ENCODE peak calls at places on chromosomes 16 and 17, in four cellular contexts. One of them, this sample, is unnamed.

GRCh38 chr17:83067071-83067717 is 12.2 kb upstream of the METRNL start:
- DNase-seq in transverse colon: peak; percentile 7
- DNase-seq in breast epithelium: no peak
- DNase-seq in HCT116: no peak
- DNase-seq in this sample: no peak

GRCh38 chr17:62780951-62781350 is 27.2 kb downstream of the MARCHF10 start:
- DNase-seq in transverse colon: no peak
- DNase-seq in breast epithelium: no peak
- DNase-seq in HCT116: no peak
- DNase-seq in this sample: no peak

GRCh38 chr17:43338886-43339516 is 59.8 kb upstream of the ARL4D start:
- DNase-seq in transverse colon: peak; percentile 82
- DNase-seq in breast epithelium: peak; percentile 59
- DNase-seq in HCT116: no peak
- DNase-seq in this sample: peak; percentile 81

GRCh38 chr16:88437367-88437964 is 15.6 kb upstream of the ZFPM1 start:
- DNase-seq in transverse colon: peak; percentile 63
- DNase-seq in breast epithelium: no peak
- DNase-seq in HCT116: peak; percentile 37
- DNase-seq in this sample: no peak

GRCh38 chr17:8557176-8557806 is 73.2 kb downstream of the MYH10 start:
- DNase-seq in transverse colon: no peak
- DNase-seq in breast epithelium: no peak
- DNase-seq in HCT116: no peak
- DNase-seq in this sample: no peak

GRCh38 chr17:65231086-65231485 is 93.9 kb downstream of the RGS9 start:
- DNase-seq in transverse colon: no peak
- DNase-seq in breast epithelium: no peak
- DNase-seq in HCT116: peak; percentile 22
- DNase-seq in this sample: no peak

GRCh38 chr16:46911038-46911437 is 26.9 kb downstream of the GPT2 start:
- DNase-seq in transverse colon: no peak
- DNase-seq in breast epithelium: no peak
- DNase-seq in HCT116: no peak
- DNase-seq in this sample: no peak

GRCh38 chr17:70329751-70330150 is 160.4 kb downstream of the KCNJ2 start:
- DNase-seq in transverse colon: no peak
- DNase-seq in breast epithelium: no peak
- DNase-seq in HCT116: no peak
- DNase-seq in this sample: no peak

GRCh38 chr17:73309727-73310555 is 1.9 kb downstream of the CDC42EP4 start:
- DNase-seq in transverse colon: peak; percentile 72
- DNase-seq in breast epithelium: no peak
- DNase-seq in HCT116: no peak
- DNase-seq in this sample: no peak
- H3K4me1 ChIP-seq in transverse colon: peaks cover 29% of the 10 kb centered on the region
- H3K4me1 ChIP-seq in breast epithelium: peaks cover 17% of the 10 kb centered on the region
- H3K4me1 ChIP-seq in HCT116: peaks cover 50% of the 10 kb centered on the region
- H3K4me1 ChIP-seq in this sample: peaks cover 29% of the 10 kb centered on the region

GRCh38 chr16:17476414-17477259 is 5.9 kb upstream of the XYLT1 start:
- DNase-seq in transverse colon: peak; percentile 65
- DNase-seq in breast epithelium: no peak
- DNase-seq in HCT116: peak; percentile 47
- DNase-seq in this sample: peak; percentile 46

GRCh38 chr16:17475104-17475503 is 4.3 kb upstream of the XYLT1 start:
- DNase-seq in transverse colon: no peak
- DNase-seq in breast epithelium: no peak
- DNase-seq in HCT116: no peak
- DNase-seq in this sample: no peak

GRCh38 chr16:17474572-17474971 is 3.8 kb upstream of the XYLT1 start:
- DNase-seq in transverse colon: peak; percentile 20
- DNase-seq in breast epithelium: no peak
- DNase-seq in HCT116: no peak
- DNase-seq in this sample: no peak

GRCh38 chr16:17471745-17472075 is 950 bp upstream of the XYLT1 start:
- DNase-seq in transverse colon: no peak
- DNase-seq in breast epithelium: no peak
- DNase-seq in HCT116: no peak
- DNase-seq in this sample: no peak

GRCh38 chr16:17474037-17474436 is 3.3 kb upstream of the XYLT1 start:
- DNase-seq in transverse colon: no peak
- DNase-seq in breast epithelium: no peak
- DNase-seq in HCT116: no peak
- DNase-seq in this sample: no peak
- TF ChIP-seq POLR2AphosphoS5 in transverse colon: no peak
- TF ChIP-seq POLR2AphosphoS5 in breast epithelium: no peak
- TF ChIP-seq POLR2AphosphoS5 in HCT116: no peak
- TF ChIP-seq POLR2AphosphoS5 in this sample: no peak

GRCh38 chr16:70750893-70751467 is 50.0 kb downstream of the VAC14 start:
- DNase-seq in transverse colon: peak; percentile 63
- DNase-seq in breast epithelium: peak; percentile 45
- DNase-seq in HCT116: no peak
- DNase-seq in this sample: no peak
- H3K4me1 ChIP-seq in transverse colon: peaks cover 38% of the 10 kb centered on the region
- H3K4me1 ChIP-seq in breast epithelium: peaks cover 34% of the 10 kb centered on the region
- H3K4me1 ChIP-seq in HCT116: peaks cover 24% of the 10 kb centered on the region
- H3K4me1 ChIP-seq in this sample: peaks cover 37% of the 10 kb centered on the region

DNA sequence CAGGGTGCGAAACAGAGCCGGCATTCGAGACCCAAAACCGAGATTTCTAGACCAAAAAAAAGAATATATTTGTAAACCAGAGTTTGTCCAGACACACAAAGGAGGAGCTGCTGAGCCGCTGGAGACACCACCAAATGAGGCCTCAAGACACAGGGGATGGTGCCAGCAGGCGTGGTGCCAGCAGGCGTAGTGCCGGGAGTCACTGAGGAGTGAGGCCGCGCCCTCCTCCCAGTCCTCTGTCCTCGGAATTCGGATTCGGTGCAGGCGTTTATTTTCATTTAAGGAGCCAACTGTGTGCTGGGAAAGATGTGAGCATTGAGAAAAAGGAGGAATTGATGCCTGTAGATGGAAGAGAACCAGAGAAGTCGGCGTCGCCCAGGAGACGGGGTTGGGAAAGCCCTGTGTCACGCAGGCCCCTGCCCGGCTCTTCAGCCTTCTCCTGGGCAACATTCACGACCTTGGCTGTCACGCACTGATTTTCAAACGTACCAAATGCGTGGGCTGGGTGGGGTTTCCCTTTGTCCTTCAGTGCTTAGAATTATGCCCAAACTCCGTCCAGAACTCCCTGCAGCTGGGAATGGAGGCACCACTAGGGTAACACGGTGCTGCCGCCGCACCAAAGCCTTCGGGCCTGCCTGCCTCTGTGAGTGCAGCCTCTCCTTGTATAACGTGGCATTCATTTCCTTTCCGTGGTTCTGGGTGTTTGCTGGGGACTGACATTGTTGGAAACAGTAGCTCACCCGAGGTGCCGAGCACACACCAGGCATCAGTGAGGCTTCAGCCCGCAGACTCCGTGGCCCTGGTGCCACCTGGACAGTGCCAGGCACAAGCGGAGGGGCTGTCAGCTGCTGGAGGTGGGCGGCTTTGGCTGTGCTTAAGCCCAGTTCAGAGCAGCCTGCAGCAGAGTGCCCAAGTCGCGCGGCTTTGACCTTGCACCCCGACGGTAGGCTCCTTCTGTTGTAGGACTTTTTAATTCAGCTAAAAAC is 49.0 kb upstream of the CHMP6 start:
- DNase-seq in transverse colon: peak; percentile 88
- DNase-seq in breast epithelium: peak; percentile 87
- DNase-seq in HCT116: no peak
- DNase-seq in this sample: peak; percentile 68
- TF ChIP-seq POLR2AphosphoS5 in transverse colon: peak; percentile 38
- TF ChIP-seq POLR2AphosphoS5 in breast epithelium: no peak
- TF ChIP-seq POLR2AphosphoS5 in HCT116: no peak
- TF ChIP-seq POLR2AphosphoS5 in this sample: peak; percentile 43

GRCh38 chr16:11697319-11697718 is 29.1 kb downstream of the SNN start:
- DNase-seq in transverse colon: no peak
- DNase-seq in breast epithelium: no peak
- DNase-seq in HCT116: no peak
- DNase-seq in this sample: no peak

GRCh38 chr16:11696266-11697012 is 28.2 kb downstream of the SNN start:
- DNase-seq in transverse colon: no peak
- DNase-seq in breast epithelium: no peak
- DNase-seq in HCT116: no peak
- DNase-seq in this sample: no peak

GRCh38 chr16:11698271-11698689 is 30.0 kb downstream of the SNN start:
- DNase-seq in transverse colon: no peak
- DNase-seq in breast epithelium: no peak
- DNase-seq in HCT116: no peak
- DNase-seq in this sample: no peak

GRCh38 chr16:11699234-11699894 is 31.1 kb downstream of the SNN start:
- DNase-seq in transverse colon: no peak
- DNase-seq in breast epithelium: no peak
- DNase-seq in HCT116: no peak
- DNase-seq in this sample: no peak

GRCh38 chr16:11700264-11701029 is 32.2 kb downstream of the SNN start:
- DNase-seq in transverse colon: no peak
- DNase-seq in breast epithelium: no peak
- DNase-seq in HCT116: no peak
- DNase-seq in this sample: no peak
- H3K4me1 ChIP-seq in transverse colon: no peaks in the 10 kb centered on the region
- H3K4me1 ChIP-seq in breast epithelium: no peaks in the 10 kb centered on the region
- H3K4me1 ChIP-seq in HCT116: no peaks in the 10 kb centered on the region
- H3K4me1 ChIP-seq in this sample: peaks cover 4% of the 10 kb centered on the region

DNA sequence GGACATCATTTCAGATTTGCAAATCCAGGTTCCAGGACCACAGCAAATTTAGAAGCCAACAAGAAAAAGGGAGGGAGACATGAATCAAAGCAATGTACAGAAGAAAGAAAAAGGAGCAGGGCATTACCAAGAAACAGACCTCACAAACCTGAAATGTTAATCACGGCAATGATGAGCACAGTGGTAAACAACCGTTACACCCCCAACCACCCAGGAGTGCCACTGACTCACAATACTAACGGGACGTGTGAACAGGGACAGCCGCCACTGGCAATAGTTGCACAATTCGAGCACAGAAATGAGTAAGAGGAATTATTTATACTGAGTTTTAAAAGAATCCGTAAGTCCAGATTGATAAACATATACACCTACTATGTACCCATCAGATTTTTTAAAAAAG is 13.8 kb downstream of the USP22 start:
- DNase-seq in transverse colon: no peak
- DNase-seq in breast epithelium: no peak
- DNase-seq in HCT116: no peak
- DNase-seq in this sample: no peak
- TF ChIP-seq POLR2AphosphoS5 in transverse colon: no peak
- TF ChIP-seq POLR2AphosphoS5 in breast epithelium: no peak
- TF ChIP-seq POLR2AphosphoS5 in HCT116: no peak
- TF ChIP-seq POLR2AphosphoS5 in this sample: no peak

GRCh38 chr16:29826342-29826695 is 6.1 kb downstream of the MVP start:
- DNase-seq in transverse colon: no peak
- DNase-seq in breast epithelium: no peak
- DNase-seq in HCT116: no peak
- DNase-seq in this sample: no peak

GRCh38 chr16:29820730-29821662 is 734 bp downstream of the MVP start:
- DNase-seq in transverse colon: peak; percentile 91
- DNase-seq in breast epithelium: no peak
- DNase-seq in HCT116: no peak
- DNase-seq in this sample: peak; percentile 61

GRCh38 chr16:29825145-29826044 is 5.1 kb downstream of the MVP start:
- DNase-seq in transverse colon: peak; percentile 70
- DNase-seq in breast epithelium: no peak
- DNase-seq in HCT116: no peak
- DNase-seq in this sample: no peak

GRCh38 chr16:29821663-29822115 is 1.4 kb downstream of the MVP start:
- DNase-seq in transverse colon: peak; percentile 73
- DNase-seq in breast epithelium: no peak
- DNase-seq in HCT116: peak; percentile 70
- DNase-seq in this sample: no peak

DNA sequence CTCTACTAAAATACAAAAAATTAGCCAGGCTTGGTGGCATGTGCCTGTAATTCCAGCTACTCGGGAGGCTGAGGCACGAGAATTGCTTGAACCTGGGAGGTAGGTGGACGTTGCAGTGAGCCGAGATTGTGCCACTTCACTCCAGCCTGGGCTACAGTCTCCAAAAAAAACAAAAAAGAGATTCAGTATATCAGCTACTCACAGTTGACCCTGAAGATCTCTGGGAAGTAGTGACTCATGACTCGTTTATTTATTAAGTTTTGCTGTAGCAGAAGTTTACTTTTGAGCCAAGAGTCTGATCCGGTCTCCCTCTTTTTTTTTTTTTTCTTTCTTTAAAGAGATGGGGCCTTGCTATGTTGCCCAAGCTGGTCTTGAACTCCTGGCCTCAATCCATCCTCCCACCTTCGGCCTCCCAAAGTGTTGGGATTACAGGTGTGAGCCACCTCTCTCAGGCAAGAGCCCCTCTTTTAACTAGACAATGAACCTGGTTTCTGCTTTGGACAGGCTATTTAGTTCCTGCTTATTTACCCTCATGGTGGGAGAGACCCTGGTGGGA is 4.4 kb downstream of the MVP start:
- DNase-seq in transverse colon: no peak
- DNase-seq in breast epithelium: no peak
- DNase-seq in HCT116: no peak
- DNase-seq in this sample: no peak
- H3K4me1 ChIP-seq in transverse colon: peaks cover 58% of the 10 kb centered on the region
- H3K4me1 ChIP-seq in breast epithelium: peaks cover 37% of the 10 kb centered on the region
- H3K4me1 ChIP-seq in HCT116: peaks cover 74% of the 10 kb centered on the region
- H3K4me1 ChIP-seq in this sample: peaks cover 12% of the 10 kb centered on the region

GRCh38 chr17:47201168-47201567 is 8.0 kb upstream of the MYL4 start:
- DNase-seq in transverse colon: no peak
- DNase-seq in breast epithelium: no peak
- DNase-seq in HCT116: no peak
- DNase-seq in this sample: no peak
- TF ChIP-seq POLR2AphosphoS5 in transverse colon: no peak
- TF ChIP-seq POLR2AphosphoS5 in breast epithelium: no peak
- TF ChIP-seq POLR2AphosphoS5 in HCT116: no peak
- TF ChIP-seq POLR2AphosphoS5 in this sample: no peak

GRCh38 chr16:85378145-85379040 is 234.7 kb upstream of the GSE1 start:
- DNase-seq in transverse colon: no peak
- DNase-seq in breast epithelium: no peak
- DNase-seq in HCT116: no peak
- DNase-seq in this sample: no peak
- H3K4me1 ChIP-seq in transverse colon: peaks cover 33% of the 10 kb centered on the region
- H3K4me1 ChIP-seq in breast epithelium: peaks cover 25% of the 10 kb centered on the region
- H3K4me1 ChIP-seq in HCT116: no peaks in the 10 kb centered on the region
- H3K4me1 ChIP-seq in this sample: peaks cover 19% of the 10 kb centered on the region